ENCODE peak calls at places on chromosomes 11 and 22, in ten cellular contexts. D, G, A, O, S, F, N, T, K and J are unnamed samples.

GRCh38 chr22:41699264-41700104 is at the start of gene MEI1:
- ATAC-seq in N (peak), K (peak), F (no peak), O (peak), A (peak), G (peak), T (no peak), S (peak), D (peak), J (peak)

GRCh38 chr11:99020324-99021225 is at the start of gene CNTN5:
- ATAC-seq in F (peak), G (peak), S (no peak), D (peak), A (peak), O (peak), N (no peak), T (peak), K (peak), J (peak)

GRCh38 chr11:72352859-72353551 is 81.3 kb downstream of the CLPB start:
- ATAC-seq in D (peak), N (no peak), O (peak), G (peak), F (peak), S (peak), T (peak), K (no peak), A (no peak), J (peak)

GRCh38 chr11:34051349-34052035 is at the start of gene CAPRIN1:
- ATAC-seq in N (peak), G (peak), O (peak), A (peak), K (peak), T (peak), F (peak), S (peak), D (peak), J (peak)

GRCh38 chr11:27462543-27462942 is 10.0 kb downstream of the LGR4 start:
- ATAC-seq in G (no peak), S (no peak), A (no peak), O (no peak), F (no peak), T (no peak), D (no peak), K (no peak), N (no peak), J (no peak)

GRCh38 chr22:37827056-37827455 is 3.9 kb downstream of the GALR3 start:
- ATAC-seq in K (peak), A (no peak), G (no peak), T (no peak), O (no peak), D (no peak), N (no peak), F (no peak), S (no peak), J (no peak)

GRCh38 chr11:85180528-85180927 is 446.6 kb downstream of the DLG2 start:
- ATAC-seq in T (no peak), A (no peak), O (no peak), S (no peak), N (no peak), F (no peak), D (no peak), K (no peak), G (no peak), J (no peak)

GRCh38 chr11:129865701-129866100 is 29.7 kb downstream of the NFRKB start:
- ATAC-seq in D (no peak), K (no peak), G (no peak), N (no peak), O (peak), S (peak), T (no peak), A (no peak), F (no peak), J (no peak)

GRCh38 chr11:113728814-113729213 is 22.7 kb upstream of the TMPRSS5 start:
- ATAC-seq in F (no peak), T (no peak), S (no peak), N (no peak), A (peak), K (no peak), O (no peak), G (no peak), D (peak), J (no peak)

GRCh38 chr11:119774180-119774763 is 45.3 kb upstream of the NECTIN1 start:
- ATAC-seq in D (no peak), K (no peak), G (no peak), N (no peak), F (peak), T (no peak), A (no peak), S (no peak), O (no peak), J (no peak)

GRCh38 chr22:18970948-18971315 is 34.8 kb upstream of the PRODH start:
- ATAC-seq in D (no peak), G (no peak), O (no peak), F (peak), A (no peak), N (no peak), T (no peak), K (no peak), S (no peak), J (no peak)